ENCODE peak calls at places on chromosomes 6 and 20, in six cellular contexts. J, I, X, E, H and M are unnamed samples.

GRCh38 chr6:90846824-90847223 is 260.0 kb upstream of the MAP3K7 start:
- DNase-seq in H (no peak), J (no peak), X (no peak), I (no peak), E (peak; percentile 6), M (no peak)

GRCh38 chr20:44070139-44070900 is 116.7 kb downstream of the JPH2 start:
- DNase-seq in J (no peak), I (no peak), H (peak; percentile 83), E (no peak), X (peak; percentile 41), M (peak; percentile 65)

GRCh38 chr6:70082830-70083229 is 216.5 kb downstream of the COL19A1 start:
- DNase-seq in E (no peak), X (no peak), H (no peak), I (no peak), J (no peak), M (no peak)

GRCh38 chr6:56730663-56731529 is 88.2 kb upstream of the DST start:
- DNase-seq in X (no peak), J (peak; percentile 87), E (peak; percentile 73), I (no peak), H (no peak), M (no peak)

GRCh38 chr6:124613050-124613449 is 349.2 kb upstream of the RNF217 start:
- DNase-seq in J (no peak), X (no peak), H (no peak), E (no peak), I (no peak), M (no peak)

GRCh38 chr20:19828233-19828632 is 70.2 kb downstream of the RIN2 start:
- DNase-seq in H (no peak), I (no peak), X (no peak), E (peak; percentile 92), J (peak; percentile 71), M (no peak)

GRCh38 chr20:10625641-10626040 is 48.2 kb downstream of the JAG1 start:
- DNase-seq in H (no peak), J (no peak), X (no peak), E (no peak), I (no peak), M (no peak)

GRCh38 chr20:43761396-43762340 is 34.9 kb upstream of the GTSF1L start:
- DNase-seq in J (peak; percentile 30), E (no peak), H (no peak), I (no peak), X (no peak), M (no peak)

GRCh38 chr20:59221049-59221748 is 57.6 kb downstream of the ZNF831 start:
- DNase-seq in H (no peak), I (no peak), E (no peak), X (no peak), J (no peak), M (no peak)

GRCh38 chr6:113560376-113560775 is 296.8 kb upstream of the MARCKS start:
- DNase-seq in E (peak; percentile 5), X (no peak), I (no peak), J (peak; percentile 33), H (no peak), M (no peak)

GRCh38 chr20:63177134-63177784 is 38.7 kb downstream of the YTHDF1 start:
- DNase-seq in J (no peak), X (no peak), E (no peak), H (no peak), I (peak; percentile 94), M (no peak)

GRCh38 chr20:3788685-3789155 is 2.2 kb upstream of the CENPB start:
- DNase-seq in I (no peak), H (no peak), E (peak; percentile 43), X (no peak), J (no peak), M (no peak)

GRCh38 chr20:58555078-58555765 is 40.0 kb upstream of the APCDD1L start:
- DNase-seq in J (peak; percentile 93), I (no peak), X (no peak), E (peak; percentile 94), H (no peak), M (no peak)

GRCh38 chr20:45957021-45957941 is 14.7 kb downstream of the ZNF335 start:
- DNase-seq in X (no peak), H (no peak), I (no peak), E (no peak), J (no peak), M (no peak)

GRCh38 chr6:162343196-162343901 is 384.2 kb downstream of the PRKN start:
- DNase-seq in H (no peak), J (no peak), X (no peak), I (no peak), E (no peak), M (no peak)

GRCh38 chr6:53119772-53120409 is 28.8 kb downstream of the GCM1 start:
- DNase-seq in I (no peak), H (no peak), X (no peak), E (peak; percentile 34), J (peak; percentile 32), M (no peak)

GRCh38 chr20:33773412-33774089 is 37.6 kb upstream of the CHMP4B start:
- DNase-seq in H (no peak), J (no peak), X (no peak), I (no peak), E (no peak), M (no peak)

GRCh38 chr20:25310921-25311728 is 63.2 kb downstream of the PYGB start:
- DNase-seq in H (no peak), J (peak; percentile 95), I (no peak), X (no peak), E (peak; percentile 97), M (no peak)

GRCh38 chr6:158621694-158622544 is 22.6 kb downstream of the DYNLT1 start:
- DNase-seq in I (no peak), J (no peak), X (no peak), H (no peak), E (no peak), M (no peak)

GRCh38 chr6:135115411-135116293 is 61.0 kb upstream of the HBS1L start:
- DNase-seq in E (no peak), X (no peak), H (no peak), I (no peak), J (no peak), M (no peak)